ENCODE peak calls at places on chromosomes 12 and 14, in five cellular contexts. N is MM.1S, C is left ventricle myocardium inferior, G is fibroblast of villous mesenchyme, O is transverse colon. A is an unnamed sample.

GRCh38 chr14:22664261-22664660 is 20.1 kb upstream of the OR6J1 start:
- DNase-seq in N (no peak), C (no peak), G (peak; percentile 51), O (no peak), A (no peak)

GRCh38 chr12:71558445-71558844 is 105.2 kb downstream of the ZFC3H1 start:
- DNase-seq in N (no peak), C (no peak), G (no peak), O (no peak), A (no peak)

GRCh38 chr12:119594772-119595445 is 1.3 kb downstream of the TMEM233 start:
- DNase-seq in N (no peak), C (peak; percentile 29), G (no peak), O (no peak), A (no peak)

GRCh38 chr14:65916055-65916454 is 503.5 kb downstream of the FUT8 start:
- DNase-seq in N (no peak), C (no peak), G (no peak), O (no peak), A (no peak)

GRCh38 chr12:13220848-13221247 is 24.3 kb downstream of the EMP1 start:
- DNase-seq in N (no peak), C (no peak), G (no peak), O (no peak), A (no peak)

GRCh38 chr14:24465369-24465768 is 22.8 kb upstream of the SDR39U1 start:
- DNase-seq in N (no peak), C (no peak), G (no peak), O (no peak), A (no peak)

GRCh38 chr12:115135800-115136211 is 451.8 kb upstream of the TBX3 start:
- DNase-seq in N (no peak), C (peak; percentile 79), G (peak; percentile 71), O (peak; percentile 23), A (no peak)

GRCh38 chr14:54683882-54684794 is 117.2 kb downstream of the SAMD4A start:
- DNase-seq in N (no peak), C (peak; percentile 39), G (peak; percentile 86), O (peak; percentile 37), A (no peak)

GRCh38 chr12:7114851-7115250 is 5.8 kb upstream of the C1RL start:
- DNase-seq in N (no peak), C (no peak), G (no peak), O (no peak), A (no peak)

GRCh38 chr12:13472690-13473089 is 276.2 kb downstream of the EMP1 start:
- DNase-seq in N (peak; percentile 76), C (no peak), G (no peak), O (no peak), A (peak; percentile 31)

GRCh38 chr14:77186911-77187648 is 5.5 kb downstream of the TMEM63C start:
- DNase-seq in N (no peak), C (no peak), G (no peak), O (peak; percentile 16), A (no peak)

GRCh38 chr12:2461046-2461445 is 333.7 kb upstream of the FKBP4 start:
- DNase-seq in N (no peak), C (no peak), G (no peak), O (no peak), A (no peak)

GRCh38 chr12:25020621-25021243 is 71.8 kb upstream of the BCAT1 start:
- DNase-seq in N (peak; percentile 58), C (no peak), G (no peak), O (no peak), A (peak; percentile 73)
- H3K4me3 ChIP-seq in N (peak overlapping the region; percentile 6), C (no peak overlapping the region), G (no peak overlapping the region), O (no peak overlapping the region), A (no peak overlapping the region)

DNA sequence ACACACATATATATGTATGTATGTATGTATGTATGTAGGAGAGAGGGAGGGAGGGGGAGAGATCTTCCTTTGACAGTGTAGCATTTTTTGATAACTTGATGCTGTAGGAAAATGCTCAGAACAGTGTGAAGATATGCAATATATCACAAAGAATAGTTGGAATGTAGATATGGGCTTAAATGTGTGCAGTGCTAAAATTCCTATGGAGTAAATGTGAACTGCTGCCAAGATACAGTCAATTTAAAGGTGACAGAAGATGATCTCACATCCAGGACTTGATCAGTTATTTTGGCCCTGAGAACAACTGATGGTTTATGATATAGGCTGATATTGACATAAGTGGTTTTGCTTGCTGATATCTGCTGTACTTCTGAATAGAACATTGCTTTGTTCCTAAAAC is 84.2 kb downstream of the DAAM1 start:
- DNase-seq in N (no peak), C (no peak), G (no peak), O (no peak), A (no peak)
- TF ChIP-seq CTCF in N (no peak), C (no peak), G (no peak), O (no peak), A (no peak)

DNA sequence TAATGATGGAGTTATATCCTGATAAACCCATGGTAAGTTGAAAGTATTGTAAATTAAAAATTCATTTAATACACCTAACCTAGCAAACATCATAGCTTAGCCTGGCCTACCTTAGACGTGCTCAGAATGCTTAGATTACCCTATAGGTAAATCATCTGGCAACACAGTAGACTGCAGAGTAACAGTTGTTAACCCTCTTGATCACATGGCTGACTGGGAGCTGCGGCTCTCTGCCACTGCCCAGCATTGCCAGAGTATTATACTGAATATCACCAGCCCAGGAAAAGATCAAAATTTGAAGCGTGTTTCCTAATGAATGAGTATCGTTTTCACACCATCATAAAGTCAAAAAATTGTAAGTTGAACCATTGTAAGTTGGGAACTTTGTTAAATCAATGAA is 17.8 kb upstream of the TMPRSS12 start:
- DNase-seq in N (no peak), C (no peak), G (no peak), O (no peak), A (no peak)
- H3K4me3 ChIP-seq in N (no peak overlapping the region), C (no peak overlapping the region), G (no peak overlapping the region), O (no peak overlapping the region), A (no peak overlapping the region)

GRCh38 chr14:71322660-71323250 is 415.5 kb downstream of the PCNX1 start:
- DNase-seq in N (peak; percentile 30), C (no peak), G (peak; percentile 67), O (no peak), A (peak; percentile 52)
- TF ChIP-seq CTCF in N (peak; percentile 36), C (peak; percentile 61), G (peak; percentile 53), O (peak; percentile 53), A (peak; percentile 74)

A was measured in GM06990.